ENCODE peak calls at places on chromosomes 1 and 21, in ten cellular contexts. One of them, this sample, is unnamed. For H3K4me1 and H3K9me3, the result is how much of the 10 kb centered on the place peaks cover.

GRCh38 chr1:5936126-5936525 is 56.1 kb downstream of the NPHP4 start:
- DNase-seq in K562: no peak
- DNase-seq in Karpas-422: no peak
- DNase-seq in PC-3: no peak
- DNase-seq in fibroblast of lung: no peak
- DNase-seq in neuronal stem cell: no peak
- DNase-seq in keratinocyte: no peak
- DNase-seq in mammary epithelial cell: no peak
- DNase-seq in hepatocyte: no peak
- DNase-seq in GM23248: no peak
- DNase-seq in this sample: peak

GRCh38 chr1:199546323-199546722 is 481.2 kb upstream of the NR5A2 start:
- DNase-seq in K562: no peak
- DNase-seq in Karpas-422: no peak
- DNase-seq in PC-3: peak
- DNase-seq in fibroblast of lung: peak
- DNase-seq in neuronal stem cell: no peak
- DNase-seq in keratinocyte: no peak
- DNase-seq in mammary epithelial cell: peak
- DNase-seq in hepatocyte: no peak
- DNase-seq in GM23248: peak
- DNase-seq in this sample: no peak

GRCh38 chr21:45418301-45419071 is 13.5 kb downstream of the COL18A1 start:
- DNase-seq in K562: no peak
- DNase-seq in Karpas-422: no peak
- DNase-seq in PC-3: no peak
- DNase-seq in fibroblast of lung: no peak
- DNase-seq in neuronal stem cell: no peak
- DNase-seq in keratinocyte: no peak
- DNase-seq in mammary epithelial cell: no peak
- DNase-seq in hepatocyte: peak
- DNase-seq in GM23248: no peak
- DNase-seq in this sample: no peak

GRCh38 chr1:201080135-201080534 is 32.1 kb downstream of the CACNA1S start:
- DNase-seq in K562: peak
- DNase-seq in Karpas-422: peak
- DNase-seq in PC-3: peak
- DNase-seq in fibroblast of lung: no peak
- DNase-seq in neuronal stem cell: no peak
- DNase-seq in keratinocyte: no peak
- DNase-seq in mammary epithelial cell: no peak
- DNase-seq in hepatocyte: no peak
- DNase-seq in GM23248: no peak
- DNase-seq in this sample: no peak

GRCh38 chr1:113452921-113453770 is 62.8 kb downstream of the MAGI3 start:
- DNase-seq in K562: peak
- DNase-seq in Karpas-422: peak
- DNase-seq in PC-3: peak
- DNase-seq in fibroblast of lung: peak
- DNase-seq in neuronal stem cell: no peak
- DNase-seq in keratinocyte: no peak
- DNase-seq in mammary epithelial cell: peak
- DNase-seq in hepatocyte: peak
- DNase-seq in GM23248: peak
- DNase-seq in this sample: peak

GRCh38 chr1:2604156-2604853 is 17.7 kb downstream of the PRXL2B start:
- DNase-seq in K562: no peak
- DNase-seq in Karpas-422: no peak
- DNase-seq in PC-3: no peak
- DNase-seq in fibroblast of lung: no peak
- DNase-seq in neuronal stem cell: no peak
- DNase-seq in keratinocyte: no peak
- DNase-seq in mammary epithelial cell: no peak
- DNase-seq in hepatocyte: no peak
- DNase-seq in GM23248: no peak
- DNase-seq in this sample: peak

GRCh38 chr1:108009603-108010195 is 44.7 kb upstream of the VAV3 start:
- DNase-seq in K562: no peak
- DNase-seq in Karpas-422: no peak
- DNase-seq in PC-3: peak
- DNase-seq in fibroblast of lung: peak
- DNase-seq in neuronal stem cell: no peak
- DNase-seq in keratinocyte: no peak
- DNase-seq in mammary epithelial cell: peak
- DNase-seq in hepatocyte: no peak
- DNase-seq in GM23248: peak
- DNase-seq in this sample: peak

GRCh38 chr1:14756617-14757259 is 158.3 kb downstream of the KAZN start:
- DNase-seq in K562: no peak
- DNase-seq in Karpas-422: no peak
- DNase-seq in PC-3: no peak
- DNase-seq in fibroblast of lung: peak
- DNase-seq in neuronal stem cell: no peak
- DNase-seq in keratinocyte: no peak
- DNase-seq in mammary epithelial cell: peak
- DNase-seq in hepatocyte: no peak
- DNase-seq in GM23248: no peak
- DNase-seq in this sample: peak

GRCh38 chr1:54582566-54583306 is 34.7 kb downstream of the ACOT11 start:
- DNase-seq in K562: no peak
- DNase-seq in Karpas-422: no peak
- DNase-seq in PC-3: no peak
- DNase-seq in fibroblast of lung: no peak
- DNase-seq in neuronal stem cell: peak
- DNase-seq in keratinocyte: no peak
- DNase-seq in mammary epithelial cell: no peak
- DNase-seq in hepatocyte: no peak
- DNase-seq in GM23248: no peak
- DNase-seq in this sample: peak

GRCh38 chr1:54581621-54582035 is 33.6 kb downstream of the ACOT11 start:
- DNase-seq in K562: no peak
- DNase-seq in Karpas-422: no peak
- DNase-seq in PC-3: peak
- DNase-seq in fibroblast of lung: peak
- DNase-seq in neuronal stem cell: no peak
- DNase-seq in keratinocyte: peak
- DNase-seq in mammary epithelial cell: peak
- DNase-seq in hepatocyte: peak
- DNase-seq in GM23248: peak
- DNase-seq in this sample: peak

GRCh38 chr1:54583868-54584267 is 35.8 kb downstream of the ACOT11 start:
- DNase-seq in K562: no peak
- DNase-seq in Karpas-422: no peak
- DNase-seq in PC-3: no peak
- DNase-seq in fibroblast of lung: no peak
- DNase-seq in neuronal stem cell: no peak
- DNase-seq in keratinocyte: no peak
- DNase-seq in mammary epithelial cell: no peak
- DNase-seq in hepatocyte: no peak
- DNase-seq in GM23248: no peak
- DNase-seq in this sample: peak

GRCh38 chr1:54584575-54584974 is 36.5 kb downstream of the ACOT11 start:
- DNase-seq in K562: no peak
- DNase-seq in Karpas-422: no peak
- DNase-seq in PC-3: no peak
- DNase-seq in fibroblast of lung: no peak
- DNase-seq in neuronal stem cell: no peak
- DNase-seq in keratinocyte: no peak
- DNase-seq in mammary epithelial cell: no peak
- DNase-seq in hepatocyte: no peak
- DNase-seq in GM23248: no peak
- DNase-seq in this sample: peak

DNA sequence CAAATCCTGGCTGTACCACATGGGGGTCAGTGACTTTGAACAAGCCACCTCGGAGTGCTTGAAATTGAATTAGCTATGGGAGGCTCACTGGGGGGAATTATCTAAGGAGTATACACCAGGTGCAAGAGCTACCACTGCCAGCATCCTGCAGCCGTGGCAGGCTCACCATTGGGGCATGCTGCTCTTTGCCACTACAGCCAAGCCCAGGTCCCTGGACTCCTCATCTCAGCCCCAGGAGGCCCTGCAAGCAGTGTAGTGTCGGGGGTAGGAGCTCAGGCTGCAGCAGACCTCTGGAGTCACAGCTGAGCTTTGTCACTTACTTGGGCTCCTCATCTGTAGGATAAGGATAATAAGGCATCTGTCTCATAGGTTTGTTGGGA is 35.3 kb downstream of the ACOT11 start:
- DNase-seq in K562: no peak
- DNase-seq in Karpas-422: no peak
- DNase-seq in PC-3: no peak
- DNase-seq in fibroblast of lung: no peak
- DNase-seq in neuronal stem cell: no peak
- DNase-seq in keratinocyte: no peak
- DNase-seq in mammary epithelial cell: no peak
- DNase-seq in hepatocyte: no peak
- DNase-seq in GM23248: no peak
- DNase-seq in this sample: peak
- H3K4me1 ChIP-seq in K562: under half
- H3K4me1 ChIP-seq in Karpas-422: under half
- H3K4me1 ChIP-seq in PC-3: under half
- H3K4me1 ChIP-seq in fibroblast of lung: under half
- H3K4me1 ChIP-seq in neuronal stem cell: under half
- H3K4me1 ChIP-seq in keratinocyte: under half
- H3K4me1 ChIP-seq in mammary epithelial cell: under half
- H3K4me1 ChIP-seq in hepatocyte: under half
- H3K4me1 ChIP-seq in GM23248: under half
- H3K4me1 ChIP-seq in this sample: under half

GRCh38 chr1:225464851-225465792 is 37.3 kb upstream of the LBR start:
- DNase-seq in K562: no peak
- DNase-seq in Karpas-422: no peak
- DNase-seq in PC-3: peak
- DNase-seq in fibroblast of lung: no peak
- DNase-seq in neuronal stem cell: peak
- DNase-seq in keratinocyte: no peak
- DNase-seq in mammary epithelial cell: peak
- DNase-seq in hepatocyte: no peak
- DNase-seq in GM23248: no peak
- DNase-seq in this sample: peak
- H2AFZ ChIP-seq in K562: no peak
- H2AFZ ChIP-seq in Karpas-422: no peak
- H2AFZ ChIP-seq in PC-3: peak
- H2AFZ ChIP-seq in fibroblast of lung: no peak
- H2AFZ ChIP-seq in neuronal stem cell: peak
- H2AFZ ChIP-seq in keratinocyte: no peak
- H2AFZ ChIP-seq in mammary epithelial cell: no peak
- H2AFZ ChIP-seq in hepatocyte: no peak
- H2AFZ ChIP-seq in GM23248: no peak
- H2AFZ ChIP-seq in this sample: no peak

DNA sequence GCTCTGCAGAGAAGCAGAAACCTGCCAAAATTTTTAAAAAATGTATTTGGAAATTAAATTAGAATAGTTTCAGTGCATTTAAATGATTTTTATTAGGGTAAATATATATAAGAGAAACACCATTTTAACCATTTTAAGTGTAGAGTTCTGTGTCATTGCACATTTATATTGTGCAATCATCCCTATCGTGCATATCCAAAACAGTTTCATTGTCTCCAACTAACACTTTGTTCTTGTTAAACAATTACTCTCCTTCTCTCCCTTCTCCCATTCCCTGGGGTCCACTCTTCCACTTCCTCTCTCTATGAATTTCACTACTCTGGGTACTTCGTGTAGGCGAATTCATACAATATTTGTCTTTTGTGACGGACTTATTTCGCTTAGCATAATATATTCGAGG is 6.0 kb upstream of the OR2L8 start:
- DNase-seq in K562: no peak
- DNase-seq in Karpas-422: no peak
- DNase-seq in PC-3: no peak
- DNase-seq in fibroblast of lung: no peak
- DNase-seq in neuronal stem cell: no peak
- DNase-seq in keratinocyte: no peak
- DNase-seq in mammary epithelial cell: no peak
- DNase-seq in hepatocyte: no peak
- DNase-seq in GM23248: no peak
- DNase-seq in this sample: no peak
- H3K9me3 ChIP-seq in K562: under half
- H3K9me3 ChIP-seq in Karpas-422: under half
- H3K9me3 ChIP-seq in PC-3: under half
- H3K9me3 ChIP-seq in fibroblast of lung: under half
- H3K9me3 ChIP-seq in neuronal stem cell: under half
- H3K9me3 ChIP-seq in keratinocyte: under half
- H3K9me3 ChIP-seq in mammary epithelial cell: under half
- H3K9me3 ChIP-seq in hepatocyte: under half
- H3K9me3 ChIP-seq in GM23248: under half
- H3K9me3 ChIP-seq in this sample: under half

GRCh38 chr1:59979551-59980070 is 53.0 kb upstream of the CYP2J2 start:
- DNase-seq in K562: no peak
- DNase-seq in Karpas-422: no peak
- DNase-seq in PC-3: no peak
- DNase-seq in fibroblast of lung: no peak
- DNase-seq in neuronal stem cell: no peak
- DNase-seq in keratinocyte: no peak
- DNase-seq in mammary epithelial cell: no peak
- DNase-seq in hepatocyte: no peak
- DNase-seq in GM23248: no peak
- DNase-seq in this sample: no peak
- H3K4me1 ChIP-seq in K562: under half
- H3K4me1 ChIP-seq in Karpas-422: under half
- H3K4me1 ChIP-seq in PC-3: under half
- H3K4me1 ChIP-seq in fibroblast of lung: under half
- H3K4me1 ChIP-seq in neuronal stem cell: under half
- H3K4me1 ChIP-seq in keratinocyte: under half
- H3K4me1 ChIP-seq in mammary epithelial cell: under half
- H3K4me1 ChIP-seq in hepatocyte: under half
- H3K4me1 ChIP-seq in GM23248: under half
- H3K4me1 ChIP-seq in this sample: under half

GRCh38 chr1:116325922-116326321 is 47.1 kb upstream of the ATP1A1 start:
- DNase-seq in K562: no peak
- DNase-seq in Karpas-422: peak
- DNase-seq in PC-3: no peak
- DNase-seq in fibroblast of lung: no peak
- DNase-seq in neuronal stem cell: no peak
- DNase-seq in keratinocyte: no peak
- DNase-seq in mammary epithelial cell: no peak
- DNase-seq in hepatocyte: no peak
- DNase-seq in GM23248: no peak
- DNase-seq in this sample: no peak
- H2AFZ ChIP-seq in K562: no peak
- H2AFZ ChIP-seq in Karpas-422: peak
- H2AFZ ChIP-seq in PC-3: no peak
- H2AFZ ChIP-seq in fibroblast of lung: no peak
- H2AFZ ChIP-seq in neuronal stem cell: no peak
- H2AFZ ChIP-seq in keratinocyte: no peak
- H2AFZ ChIP-seq in mammary epithelial cell: no peak
- H2AFZ ChIP-seq in hepatocyte: no peak
- H2AFZ ChIP-seq in GM23248: no peak
- H2AFZ ChIP-seq in this sample: no peak

This sample was measured in osteoblast.